ENCODE peak calls at places on chromosomes 13 and 19, in ten cellular contexts. H is Calu3; T is skeletal muscle cell; W is NCI-H82; J is stimulated activated CD4-positive, alpha-beta T cell treated with anti-CD3 and anti-CD28 coated beads, Interleukin-2, amount 100 ng/mL, for 24 hours; I is cardiac muscle cell; F is activated B cell treated with CpG ODN at 0.5 μM for 24 hours; B is psoas muscle; O is GM23338; Y is fibroblast of lung. D is an unnamed sample.

GRCh38 chr19:43534811-43535761 is 2.1 kb downstream of the ZNF575 start:
- DNase-seq in H (peak), T (no peak), W (peak), J (peak), I (peak), F (peak), B (peak), O (peak), Y (peak), D (peak)

GRCh38 chr19:55690109-55690768 is 15.2 kb downstream of the EPN1 start:
- DNase-seq in H (no peak), T (no peak), W (no peak), J (no peak), I (no peak), F (no peak), B (peak), O (no peak), Y (no peak), D (no peak)

GRCh38 chr13:33281951-33282595 is 3.5 kb downstream of the STARD13 start:
- DNase-seq in H (no peak), T (peak), W (no peak), J (no peak), I (no peak), F (no peak), B (no peak), O (no peak), Y (peak), D (no peak)

GRCh38 chr19:16920816-16921529 is 32.2 kb downstream of the F2RL3 start:
- DNase-seq in H (peak), T (peak), W (no peak), J (no peak), I (peak), F (no peak), B (peak), O (no peak), Y (peak), D (peak)

GRCh38 chr19:40612831-40613668 is 11.9 kb downstream of the LTBP4 start:
- DNase-seq in H (no peak), T (no peak), W (peak), J (peak), I (peak), F (peak), B (peak), O (peak), Y (peak), D (no peak)

GRCh38 chr19:45729774-45730388 is 815 bp downstream of the FBXO46 start:
- DNase-seq in H (peak), T (no peak), W (no peak), J (peak), I (no peak), F (no peak), B (no peak), O (peak), Y (no peak), D (no peak)

GRCh38 chr19:58040751-58041525 is 7.1 kb downstream of the ZSCAN1 start:
- DNase-seq in H (no peak), T (no peak), W (no peak), J (no peak), I (no peak), F (no peak), B (no peak), O (no peak), Y (no peak), D (no peak)

GRCh38 chr19:48175578-48175977 is 5.1 kb downstream of the ZSWIM9 start:
- DNase-seq in H (no peak), T (no peak), W (no peak), J (no peak), I (no peak), F (no peak), B (no peak), O (no peak), Y (no peak), D (no peak)

GRCh38 chr13:42350141-42350540 is 78.2 kb downstream of the AKAP11 start:
- DNase-seq in H (no peak), T (no peak), W (no peak), J (no peak), I (no peak), F (no peak), B (no peak), O (no peak), Y (no peak), D (no peak)

GRCh38 chr19:43624933-43625332 is 5.5 kb upstream of the ZNF428 start:
- DNase-seq in H (no peak), T (no peak), W (peak), J (peak), I (peak), F (peak), B (peak), O (peak), Y (no peak), D (no peak)

GRCh38 chr19:48673436-48674100 is 751 bp upstream of the NTN5 start:
- DNase-seq in H (no peak), T (no peak), W (no peak), J (no peak), I (no peak), F (no peak), B (no peak), O (no peak), Y (no peak), D (no peak)

GRCh38 chr13:38045278-38046048 is 175.9 kb upstream of the TRPC4 start:
- DNase-seq in H (peak), T (no peak), W (peak), J (no peak), I (peak), F (no peak), B (no peak), O (peak), Y (peak), D (no peak)

D was measured in AG08396.